ENCODE peak calls at places on chromosome 5, in seven cellular contexts. R is mesenteric fat pad, H is DMS153, P is T1000, Z is C1 segment of cervical spinal cord, W is pons, G is AG08395. I is an unnamed sample.

GRCh38 chr5:73007051-73007450 is 51.2 kb downstream of the FCHO2 start:
- DNase-seq in W (no peak), G (no peak), Z (no peak), P (no peak), R (no peak), H (no peak), I (no peak)

GRCh38 chr5:54981928-54982327 is 3.5 kb downstream of the ESM1 start:
- DNase-seq in G (no peak), P (no peak), W (no peak), R (no peak), Z (no peak), H (no peak), I (no peak)

GRCh38 chr5:14954620-14955343 is 83.2 kb upstream of the ANKH start:
- DNase-seq in W (no peak), P (no peak), R (no peak), H (no peak), G (no peak), Z (no peak), I (no peak)

GRCh38 chr5:123610665-123611406 is 98.9 kb downstream of the CSNK1G3 start:
- DNase-seq in G (peak), R (no peak), Z (no peak), P (no peak), H (peak), W (peak), I (peak)

GRCh38 chr5:82222597-82223574 is 55.3 kb downstream of the RPS23 start:
- DNase-seq in Z (no peak), G (no peak), P (no peak), H (no peak), W (no peak), R (no peak), I (no peak)

GRCh38 chr5:55418994-55419991 is 111.5 kb downstream of the MTREX start:
- DNase-seq in Z (no peak), P (no peak), H (no peak), R (no peak), G (peak), W (no peak), I (no peak)

GRCh38 chr5:174306345-174307030 is 261.0 kb downstream of the NSG2 start:
- DNase-seq in R (no peak), Z (no peak), W (no peak), P (no peak), G (no peak), H (no peak), I (no peak)

GRCh38 chr5:139194486-139194885 is 3.7 kb downstream of the SIL1 start:
- DNase-seq in Z (no peak), G (no peak), W (no peak), P (no peak), R (no peak), H (no peak), I (no peak)

GRCh38 chr5:93926831-93927600 is 185.6 kb upstream of the POU5F2 start:
- DNase-seq in Z (no peak), G (peak), P (no peak), H (no peak), R (no peak), W (no peak), I (no peak)

GRCh38 chr5:2177244-2177643 is 294.5 kb upstream of the IRX4 start:
- DNase-seq in P (no peak), W (no peak), Z (no peak), R (no peak), G (no peak), H (no peak), I (no peak)

GRCh38 chr5:153445875-153446567 is 44.4 kb upstream of the GRIA1 start:
- DNase-seq in Z (no peak), H (peak), P (peak), G (no peak), R (no peak), W (no peak), I (peak)

GRCh38 chr5:35041251-35041650 is 6.5 kb downstream of the AGXT2 start:
- DNase-seq in Z (no peak), R (no peak), G (peak), P (no peak), W (no peak), H (no peak), I (no peak)

GRCh38 chr5:38468978-38469706 is 87.3 kb downstream of the LIFR start:
- DNase-seq in W (peak), Z (no peak), G (no peak), H (no peak), P (no peak), R (no peak), I (no peak)

GRCh38 chr5:90575712-90576111 is 17.1 kb downstream of the ADGRV1 start:
- DNase-seq in R (no peak), Z (no peak), P (no peak), W (no peak), H (no peak), G (no peak), I (no peak)